ENCODE peak calls at places on chromosomes 11 and 22, in five cellular contexts. One of them, this sample, is unnamed.

GRCh38 chr11:64121637-64122410 is 44.1 kb downstream of the MACROD1 start:
- DNase-seq in CD8-positive, alpha-beta T cell: no peak
- DNase-seq in prostate gland: no peak
- DNase-seq in bronchial epithelial cell: peak; percentile 43
- DNase-seq in upper lobe of left lung: peak; percentile 65
- DNase-seq in this sample: no peak

GRCh38 chr11:61290905-61291690 is 4.0 kb downstream of the VWCE start:
- DNase-seq in CD8-positive, alpha-beta T cell: no peak
- DNase-seq in prostate gland: no peak
- DNase-seq in upper lobe of left lung: peak; percentile 69
- DNase-seq in bronchial epithelial cell: no peak
- DNase-seq in this sample: no peak

GRCh38 chr11:42338056-42338455 is 878.6 kb upstream of the LRRC4C start:
- DNase-seq in upper lobe of left lung: no peak
- DNase-seq in CD8-positive, alpha-beta T cell: no peak
- DNase-seq in bronchial epithelial cell: no peak
- DNase-seq in prostate gland: no peak
- DNase-seq in this sample: no peak

GRCh38 chr11:116895053-116895757 is 57.8 kb upstream of the APOA1 start:
- DNase-seq in upper lobe of left lung: peak; percentile 50
- DNase-seq in prostate gland: no peak
- DNase-seq in bronchial epithelial cell: peak; percentile 14
- DNase-seq in CD8-positive, alpha-beta T cell: no peak
- DNase-seq in this sample: no peak

GRCh38 chr11:34281256-34281655 is 76.6 kb downstream of the ABTB2 start:
- DNase-seq in prostate gland: no peak
- DNase-seq in CD8-positive, alpha-beta T cell: no peak
- DNase-seq in upper lobe of left lung: no peak
- DNase-seq in bronchial epithelial cell: no peak
- DNase-seq in this sample: no peak

GRCh38 chr11:112693781-112694180 is 267.4 kb upstream of the NCAM1 start:
- DNase-seq in prostate gland: no peak
- DNase-seq in bronchial epithelial cell: peak; percentile 22
- DNase-seq in CD8-positive, alpha-beta T cell: no peak
- DNase-seq in upper lobe of left lung: no peak
- DNase-seq in this sample: no peak

GRCh38 chr11:129637473-129637872 is 178.2 kb upstream of the TMEM45B start:
- DNase-seq in prostate gland: no peak
- DNase-seq in CD8-positive, alpha-beta T cell: no peak
- DNase-seq in upper lobe of left lung: no peak
- DNase-seq in bronchial epithelial cell: peak; percentile 91
- DNase-seq in this sample: no peak

GRCh38 chr11:122322369-122322768 is 206.4 kb upstream of the BLID start:
- DNase-seq in prostate gland: no peak
- DNase-seq in bronchial epithelial cell: no peak
- DNase-seq in CD8-positive, alpha-beta T cell: no peak
- DNase-seq in upper lobe of left lung: no peak
- DNase-seq in this sample: no peak

GRCh38 chr22:37485714-37486223 is 415 bp downstream of the MFNG start:
- DNase-seq in prostate gland: no peak
- DNase-seq in upper lobe of left lung: no peak
- DNase-seq in CD8-positive, alpha-beta T cell: no peak
- DNase-seq in bronchial epithelial cell: no peak
- DNase-seq in this sample: peak; percentile 57

GRCh38 chr11:61149624-61150615 is 11.3 kb downstream of the VPS37C start:
- DNase-seq in CD8-positive, alpha-beta T cell: no peak
- DNase-seq in bronchial epithelial cell: peak; percentile 14
- DNase-seq in prostate gland: no peak
- DNase-seq in upper lobe of left lung: no peak
- DNase-seq in this sample: no peak

GRCh38 chr11:134818531-134818930 is 406.5 kb upstream of the B3GAT1 start:
- DNase-seq in bronchial epithelial cell: peak; percentile 54
- DNase-seq in upper lobe of left lung: no peak
- DNase-seq in CD8-positive, alpha-beta T cell: no peak
- DNase-seq in prostate gland: no peak
- DNase-seq in this sample: no peak

GRCh38 chr22:49961601-49962011 is 1.0 kb downstream of the PIM3 start:
- DNase-seq in prostate gland: no peak
- DNase-seq in upper lobe of left lung: peak; percentile 90
- DNase-seq in CD8-positive, alpha-beta T cell: no peak
- DNase-seq in bronchial epithelial cell: no peak
- DNase-seq in this sample: peak; percentile 74

GRCh38 chr11:19474954-19475811 is 234.4 kb upstream of the E2F8 start:
- DNase-seq in prostate gland: no peak
- DNase-seq in upper lobe of left lung: no peak
- DNase-seq in bronchial epithelial cell: no peak
- DNase-seq in CD8-positive, alpha-beta T cell: no peak
- DNase-seq in this sample: peak; percentile 64

GRCh38 chr11:110434952-110435779 is 5.4 kb downstream of the FDX1 start:
- DNase-seq in CD8-positive, alpha-beta T cell: no peak
- DNase-seq in bronchial epithelial cell: peak; percentile 63
- DNase-seq in upper lobe of left lung: no peak
- DNase-seq in prostate gland: no peak
- DNase-seq in this sample: no peak

GRCh38 chr11:120797133-120797532 is 226.8 kb upstream of the TBCEL start:
- DNase-seq in CD8-positive, alpha-beta T cell: no peak
- DNase-seq in bronchial epithelial cell: no peak
- DNase-seq in prostate gland: no peak
- DNase-seq in upper lobe of left lung: peak; percentile 60
- DNase-seq in this sample: no peak

GRCh38 chr11:2780850-2781412 is 81.1 kb upstream of the KCNQ1OT1 start:
- DNase-seq in upper lobe of left lung: no peak
- DNase-seq in prostate gland: peak; percentile 2
- DNase-seq in bronchial epithelial cell: no peak
- DNase-seq in CD8-positive, alpha-beta T cell: no peak
- DNase-seq in this sample: no peak

GRCh38 chr11:12473366-12473765 is 96.0 kb downstream of the PARVA start:
- DNase-seq in bronchial epithelial cell: no peak
- DNase-seq in CD8-positive, alpha-beta T cell: no peak
- DNase-seq in prostate gland: no peak
- DNase-seq in upper lobe of left lung: no peak
- DNase-seq in this sample: no peak

GRCh38 chr22:28075260-28075981 is 156.4 kb upstream of the PITPNB start:
- DNase-seq in CD8-positive, alpha-beta T cell: no peak
- DNase-seq in bronchial epithelial cell: peak; percentile 67
- DNase-seq in upper lobe of left lung: no peak
- DNase-seq in prostate gland: no peak
- DNase-seq in this sample: no peak

GRCh38 chr11:9825315-9825714 is 161.4 kb downstream of the SWAP70 start:
- DNase-seq in prostate gland: no peak
- DNase-seq in bronchial epithelial cell: peak; percentile 90
- DNase-seq in upper lobe of left lung: no peak
- DNase-seq in CD8-positive, alpha-beta T cell: no peak
- DNase-seq in this sample: no peak

GRCh38 chr11:125091247-125091876 is 20.1 kb downstream of the TMEM218 start:
- DNase-seq in CD8-positive, alpha-beta T cell: no peak
- DNase-seq in bronchial epithelial cell: peak; percentile 89
- DNase-seq in prostate gland: no peak
- DNase-seq in upper lobe of left lung: no peak
- DNase-seq in this sample: no peak

GRCh38 chr11:75968021-75968685 is 153.1 kb downstream of the UVRAG start:
- DNase-seq in prostate gland: no peak
- DNase-seq in CD8-positive, alpha-beta T cell: no peak
- DNase-seq in upper lobe of left lung: no peak
- DNase-seq in bronchial epithelial cell: no peak
- DNase-seq in this sample: no peak

GRCh38 chr11:100445231-100445735 is 241.8 kb upstream of the ARHGAP42 start:
- DNase-seq in CD8-positive, alpha-beta T cell: no peak
- DNase-seq in upper lobe of left lung: no peak
- DNase-seq in prostate gland: peak; percentile 5
- DNase-seq in bronchial epithelial cell: peak; percentile 43
- DNase-seq in this sample: no peak

GRCh38 chr22:50262460-50262911 is 1.0 kb upstream of the MAPK12 start:
- DNase-seq in prostate gland: no peak
- DNase-seq in bronchial epithelial cell: peak; percentile 40
- DNase-seq in CD8-positive, alpha-beta T cell: no peak
- DNase-seq in upper lobe of left lung: peak; percentile 51
- DNase-seq in this sample: no peak

GRCh38 chr11:75159081-75159953 is 8.4 kb downstream of the SLCO2B1 start:
- DNase-seq in CD8-positive, alpha-beta T cell: no peak
- DNase-seq in bronchial epithelial cell: no peak
- DNase-seq in upper lobe of left lung: peak; percentile 66
- DNase-seq in prostate gland: no peak
- DNase-seq in this sample: no peak

GRCh38 chr11:77167791-77168190 is 39.7 kb downstream of the MYO7A start:
- DNase-seq in bronchial epithelial cell: no peak
- DNase-seq in CD8-positive, alpha-beta T cell: no peak
- DNase-seq in upper lobe of left lung: no peak
- DNase-seq in prostate gland: no peak
- DNase-seq in this sample: no peak

GRCh38 chr22:24592846-24593809 is at the start of gene LRRC75B:
- DNase-seq in prostate gland: peak; percentile 80
- DNase-seq in bronchial epithelial cell: peak; percentile 59
- DNase-seq in upper lobe of left lung: peak; percentile 97
- DNase-seq in CD8-positive, alpha-beta T cell: no peak
- DNase-seq in this sample: peak; percentile 75
- H3K4me3 ChIP-seq in prostate gland: peak within 1 kb of the TSS; percentile 58
- H3K4me3 ChIP-seq in bronchial epithelial cell: peak within 1 kb of the TSS; percentile 53
- H3K4me3 ChIP-seq in upper lobe of left lung: peak within 1 kb of the TSS; percentile 59
- H3K4me3 ChIP-seq in CD8-positive, alpha-beta T cell: peak within 1 kb of the TSS; percentile 11
- H3K4me3 ChIP-seq in this sample: peak within 1 kb of the TSS; percentile 57

DNA sequence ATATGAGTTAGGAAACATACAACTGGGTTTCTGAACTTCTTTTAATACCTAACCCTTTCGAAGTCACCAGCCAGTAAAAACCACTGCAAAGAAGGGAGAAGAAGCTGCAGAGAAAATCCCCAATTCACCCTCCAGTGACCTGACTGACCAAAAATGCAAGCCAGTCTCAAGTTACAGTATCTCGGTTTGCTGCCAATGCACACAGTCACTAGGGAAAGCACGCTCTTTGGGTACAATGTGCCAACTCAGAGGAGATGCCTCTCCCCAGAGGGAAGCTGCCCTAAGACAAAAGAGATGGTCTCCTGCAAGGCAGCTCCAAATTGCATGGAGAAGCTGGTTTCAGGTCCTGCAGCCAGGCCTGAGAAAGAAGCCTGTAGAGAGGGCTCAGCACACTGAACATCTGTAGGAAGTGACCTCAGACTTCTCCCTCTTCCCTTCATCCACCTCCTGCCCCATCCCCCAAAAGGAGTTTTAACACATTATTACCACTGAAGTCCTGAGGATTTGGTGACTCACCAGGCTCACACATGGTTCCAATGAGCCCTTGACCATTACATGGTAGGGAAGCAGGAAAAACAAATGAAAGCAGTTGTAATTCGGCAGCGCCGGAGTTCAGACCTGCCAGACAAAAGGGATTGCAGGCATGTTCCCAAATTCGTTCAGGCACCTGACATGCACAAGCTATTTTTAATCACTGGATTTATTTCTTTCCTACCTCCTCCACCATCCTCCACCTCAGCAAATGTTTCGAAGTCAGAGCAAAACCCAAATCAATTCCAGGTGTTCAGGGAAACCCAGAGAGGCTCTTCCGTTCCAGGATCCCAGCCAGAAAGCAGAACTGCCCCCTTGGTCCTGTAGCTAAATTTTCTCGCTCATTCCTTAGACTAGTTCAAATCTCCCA is 90.1 kb downstream of the ETS1 start:
- DNase-seq in CD8-positive, alpha-beta T cell: no peak
- DNase-seq in prostate gland: peak; percentile 66
- DNase-seq in bronchial epithelial cell: peak; percentile 79
- DNase-seq in upper lobe of left lung: no peak
- DNase-seq in this sample: peak; percentile 58
- TF ChIP-seq CTCF in CD8-positive, alpha-beta T cell: no peak
- TF ChIP-seq CTCF in prostate gland: no peak
- TF ChIP-seq CTCF in bronchial epithelial cell: no peak
- TF ChIP-seq CTCF in upper lobe of left lung: no peak
- TF ChIP-seq CTCF in this sample: no peak

GRCh38 chr11:70407121-70407520 is 8.8 kb downstream of the CTTN start:
- DNase-seq in upper lobe of left lung: no peak
- DNase-seq in CD8-positive, alpha-beta T cell: no peak
- DNase-seq in bronchial epithelial cell: no peak
- DNase-seq in prostate gland: no peak
- DNase-seq in this sample: no peak
- H3K36me3 ChIP-seq in upper lobe of left lung: peaks cover 55% of the 10 kb centered on the region
- H3K36me3 ChIP-seq in CD8-positive, alpha-beta T cell: no peaks in the 10 kb centered on the region
- H3K36me3 ChIP-seq in bronchial epithelial cell: peaks cover 36% of the 10 kb centered on the region
- H3K36me3 ChIP-seq in prostate gland: peaks cover 16% of the 10 kb centered on the region
- H3K36me3 ChIP-seq in this sample: no peaks in the 10 kb centered on the region

GRCh38 chr22:20565761-20566160 is 58.4 kb downstream of the MED15 start:
- DNase-seq in prostate gland: no peak
- DNase-seq in upper lobe of left lung: no peak
- DNase-seq in CD8-positive, alpha-beta T cell: no peak
- DNase-seq in bronchial epithelial cell: no peak
- DNase-seq in this sample: no peak

GRCh38 chr22:20566420-20567260 is 59.2 kb downstream of the MED15 start:
- DNase-seq in prostate gland: peak; percentile 68
- DNase-seq in upper lobe of left lung: no peak
- DNase-seq in bronchial epithelial cell: peak; percentile 65
- DNase-seq in CD8-positive, alpha-beta T cell: peak; percentile 65
- DNase-seq in this sample: no peak

GRCh38 chr22:20567993-20568417 is 60.6 kb downstream of the MED15 start:
- DNase-seq in upper lobe of left lung: no peak
- DNase-seq in CD8-positive, alpha-beta T cell: no peak
- DNase-seq in prostate gland: no peak
- DNase-seq in bronchial epithelial cell: no peak
- DNase-seq in this sample: no peak

GRCh38 chr22:20568502-20569058 is 61.2 kb downstream of the MED15 start:
- DNase-seq in upper lobe of left lung: no peak
- DNase-seq in CD8-positive, alpha-beta T cell: no peak
- DNase-seq in prostate gland: no peak
- DNase-seq in bronchial epithelial cell: no peak
- DNase-seq in this sample: no peak

GRCh38 chr22:20567371-20567847 is 60.0 kb downstream of the MED15 start:
- DNase-seq in upper lobe of left lung: no peak
- DNase-seq in bronchial epithelial cell: peak; percentile 65
- DNase-seq in CD8-positive, alpha-beta T cell: no peak
- DNase-seq in prostate gland: no peak
- DNase-seq in this sample: no peak
- H3K4me3 ChIP-seq in upper lobe of left lung: no peak overlapping the region
- H3K4me3 ChIP-seq in bronchial epithelial cell: no peak overlapping the region
- H3K4me3 ChIP-seq in CD8-positive, alpha-beta T cell: peak overlapping the region; percentile 42
- H3K4me3 ChIP-seq in prostate gland: no peak overlapping the region
- H3K4me3 ChIP-seq in this sample: no peak overlapping the region

DNA sequence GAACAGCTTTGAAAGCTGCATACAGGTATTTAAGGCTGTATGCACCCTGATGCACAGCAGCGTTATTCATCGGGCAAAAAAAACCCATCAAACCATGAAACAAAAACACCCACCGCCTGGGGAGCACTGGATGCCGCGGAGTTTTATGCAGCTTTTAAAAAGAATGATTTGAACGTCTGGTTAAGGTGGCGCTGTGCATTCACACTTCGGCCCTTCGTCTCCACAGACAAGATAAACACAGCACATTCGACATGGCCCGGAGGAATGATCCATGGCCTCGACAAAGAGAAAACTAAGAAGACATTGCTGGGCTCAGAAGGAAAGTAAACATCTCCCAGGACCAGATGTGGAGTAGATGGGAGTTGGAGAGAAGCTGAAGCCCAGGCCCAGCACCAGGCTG is 40.8 kb upstream of the GAL start:
- DNase-seq in bronchial epithelial cell: no peak
- DNase-seq in upper lobe of left lung: no peak
- DNase-seq in prostate gland: no peak
- DNase-seq in CD8-positive, alpha-beta T cell: no peak
- DNase-seq in this sample: no peak
- TF ChIP-seq CTCF in bronchial epithelial cell: no peak
- TF ChIP-seq CTCF in upper lobe of left lung: no peak
- TF ChIP-seq CTCF in prostate gland: no peak
- TF ChIP-seq CTCF in CD8-positive, alpha-beta T cell: no peak
- TF ChIP-seq CTCF in this sample: no peak